ENCODE peak calls at places on chromosomes 16 and 17, in seven cellular contexts. One of them, this sample, is unnamed.

GRCh38 chr17:57565119-57565635 is 179.9 kb downstream of the CCDC182 start:
- DNase-seq in activated CD4-positive, alpha-beta T cell treated with anti-CD3 and anti-CD28 coated beads, Interleukin-2, amount 10 ng/mL, durations not matched to agents 7 days and 5 days: no peak
- DNase-seq in OCI-LY7: no peak
- DNase-seq in HS-5: no peak
- DNase-seq in NCI-H1105: peak; percentile 55
- DNase-seq in neural crest cell: no peak
- DNase-seq in A549: no peak
- DNase-seq in this sample: no peak

GRCh38 chr17:75758131-75758905 is 6.7 kb downstream of the GALK1 start:
- DNase-seq in HS-5: no peak
- DNase-seq in A549: no peak
- DNase-seq in activated CD4-positive, alpha-beta T cell treated with anti-CD3 and anti-CD28 coated beads, Interleukin-2, amount 10 ng/mL, durations not matched to agents 7 days and 5 days: no peak
- DNase-seq in OCI-LY7: no peak
- DNase-seq in neural crest cell: no peak
- DNase-seq in NCI-H1105: no peak
- DNase-seq in this sample: no peak

GRCh38 chr17:48181653-48182052 is 74.1 kb downstream of the SNX11 start:
- DNase-seq in HS-5: no peak
- DNase-seq in neural crest cell: no peak
- DNase-seq in A549: peak; percentile 69
- DNase-seq in NCI-H1105: no peak
- DNase-seq in activated CD4-positive, alpha-beta T cell treated with anti-CD3 and anti-CD28 coated beads, Interleukin-2, amount 10 ng/mL, durations not matched to agents 7 days and 5 days: no peak
- DNase-seq in OCI-LY7: no peak
- DNase-seq in this sample: no peak

GRCh38 chr17:49195746-49196145 is 14.6 kb downstream of the GNGT2 start:
- DNase-seq in HS-5: no peak
- DNase-seq in A549: no peak
- DNase-seq in neural crest cell: no peak
- DNase-seq in NCI-H1105: no peak
- DNase-seq in activated CD4-positive, alpha-beta T cell treated with anti-CD3 and anti-CD28 coated beads, Interleukin-2, amount 10 ng/mL, durations not matched to agents 7 days and 5 days: no peak
- DNase-seq in OCI-LY7: no peak
- DNase-seq in this sample: no peak

GRCh38 chr16:3781421-3781820 is 64.1 kb upstream of the TRAP1 start:
- DNase-seq in A549: no peak
- DNase-seq in neural crest cell: no peak
- DNase-seq in activated CD4-positive, alpha-beta T cell treated with anti-CD3 and anti-CD28 coated beads, Interleukin-2, amount 10 ng/mL, durations not matched to agents 7 days and 5 days: no peak
- DNase-seq in OCI-LY7: no peak
- DNase-seq in NCI-H1105: no peak
- DNase-seq in HS-5: no peak
- DNase-seq in this sample: no peak

GRCh38 chr16:85853641-85854545 is 45.1 kb upstream of the IRF8 start:
- DNase-seq in activated CD4-positive, alpha-beta T cell treated with anti-CD3 and anti-CD28 coated beads, Interleukin-2, amount 10 ng/mL, durations not matched to agents 7 days and 5 days: no peak
- DNase-seq in HS-5: no peak
- DNase-seq in NCI-H1105: no peak
- DNase-seq in OCI-LY7: no peak
- DNase-seq in A549: no peak
- DNase-seq in neural crest cell: no peak
- DNase-seq in this sample: no peak

GRCh38 chr16:31507617-31507928 is 618 bp downstream of the RUSF1 start:
- DNase-seq in A549: no peak
- DNase-seq in OCI-LY7: peak; percentile 23
- DNase-seq in neural crest cell: no peak
- DNase-seq in NCI-H1105: no peak
- DNase-seq in activated CD4-positive, alpha-beta T cell treated with anti-CD3 and anti-CD28 coated beads, Interleukin-2, amount 10 ng/mL, durations not matched to agents 7 days and 5 days: no peak
- DNase-seq in HS-5: no peak
- DNase-seq in this sample: no peak

GRCh38 chr17:19011581-19011980 is 7.0 kb upstream of the FAM83G start:
- DNase-seq in activated CD4-positive, alpha-beta T cell treated with anti-CD3 and anti-CD28 coated beads, Interleukin-2, amount 10 ng/mL, durations not matched to agents 7 days and 5 days: no peak
- DNase-seq in OCI-LY7: no peak
- DNase-seq in HS-5: no peak
- DNase-seq in A549: no peak
- DNase-seq in NCI-H1105: no peak
- DNase-seq in neural crest cell: no peak
- DNase-seq in this sample: no peak

GRCh38 chr16:49700222-49700927 is 155.5 kb downstream of the ZNF423 start:
- DNase-seq in NCI-H1105: no peak
- DNase-seq in HS-5: no peak
- DNase-seq in activated CD4-positive, alpha-beta T cell treated with anti-CD3 and anti-CD28 coated beads, Interleukin-2, amount 10 ng/mL, durations not matched to agents 7 days and 5 days: no peak
- DNase-seq in OCI-LY7: no peak
- DNase-seq in A549: no peak
- DNase-seq in neural crest cell: no peak
- DNase-seq in this sample: no peak

GRCh38 chr17:17613708-17614114 is 22.2 kb upstream of the PEMT start:
- DNase-seq in NCI-H1105: peak; percentile 71
- DNase-seq in HS-5: no peak
- DNase-seq in OCI-LY7: peak; percentile 67
- DNase-seq in neural crest cell: peak; percentile 58
- DNase-seq in A549: peak; percentile 85
- DNase-seq in activated CD4-positive, alpha-beta T cell treated with anti-CD3 and anti-CD28 coated beads, Interleukin-2, amount 10 ng/mL, durations not matched to agents 7 days and 5 days: peak; percentile 66
- DNase-seq in this sample: peak; percentile 41

GRCh38 chr17:57326348-57326747 is 70.0 kb downstream of the MSI2 start:
- DNase-seq in HS-5: no peak
- DNase-seq in NCI-H1105: no peak
- DNase-seq in neural crest cell: no peak
- DNase-seq in activated CD4-positive, alpha-beta T cell treated with anti-CD3 and anti-CD28 coated beads, Interleukin-2, amount 10 ng/mL, durations not matched to agents 7 days and 5 days: no peak
- DNase-seq in OCI-LY7: no peak
- DNase-seq in A549: no peak
- DNase-seq in this sample: no peak

GRCh38 chr16:6157806-6158205 is 1060.2 kb upstream of the EEF2KMT start:
- DNase-seq in A549: no peak
- DNase-seq in OCI-LY7: no peak
- DNase-seq in HS-5: no peak
- DNase-seq in activated CD4-positive, alpha-beta T cell treated with anti-CD3 and anti-CD28 coated beads, Interleukin-2, amount 10 ng/mL, durations not matched to agents 7 days and 5 days: no peak
- DNase-seq in neural crest cell: no peak
- DNase-seq in NCI-H1105: no peak
- DNase-seq in this sample: no peak

GRCh38 chr17:77516902-77517301 is 376.1 kb downstream of the SEC14L1 start:
- DNase-seq in neural crest cell: no peak
- DNase-seq in HS-5: peak; percentile 20
- DNase-seq in activated CD4-positive, alpha-beta T cell treated with anti-CD3 and anti-CD28 coated beads, Interleukin-2, amount 10 ng/mL, durations not matched to agents 7 days and 5 days: no peak
- DNase-seq in OCI-LY7: no peak
- DNase-seq in A549: peak; percentile 35
- DNase-seq in NCI-H1105: no peak
- DNase-seq in this sample: no peak

GRCh38 chr17:66795486-66795885 is 39.4 kb upstream of the CACNG5 start:
- DNase-seq in OCI-LY7: no peak
- DNase-seq in NCI-H1105: no peak
- DNase-seq in A549: no peak
- DNase-seq in HS-5: no peak
- DNase-seq in neural crest cell: no peak
- DNase-seq in activated CD4-positive, alpha-beta T cell treated with anti-CD3 and anti-CD28 coated beads, Interleukin-2, amount 10 ng/mL, durations not matched to agents 7 days and 5 days: no peak
- DNase-seq in this sample: no peak

GRCh38 chr17:499836-500543 is 147.4 kb upstream of the RPH3AL start:
- DNase-seq in NCI-H1105: no peak
- DNase-seq in HS-5: no peak
- DNase-seq in OCI-LY7: peak; percentile 78
- DNase-seq in activated CD4-positive, alpha-beta T cell treated with anti-CD3 and anti-CD28 coated beads, Interleukin-2, amount 10 ng/mL, durations not matched to agents 7 days and 5 days: peak; percentile 57
- DNase-seq in A549: no peak
- DNase-seq in neural crest cell: no peak
- DNase-seq in this sample: no peak

GRCh38 chr17:74745548-74746177 is 2.8 kb upstream of the NHERF1 start:
- DNase-seq in HS-5: no peak
- DNase-seq in activated CD4-positive, alpha-beta T cell treated with anti-CD3 and anti-CD28 coated beads, Interleukin-2, amount 10 ng/mL, durations not matched to agents 7 days and 5 days: no peak
- DNase-seq in OCI-LY7: no peak
- DNase-seq in NCI-H1105: no peak
- DNase-seq in neural crest cell: no peak
- DNase-seq in A549: no peak
- DNase-seq in this sample: no peak

GRCh38 chr17:32482568-32483320 is 4.0 kb upstream of the CDK5R1 start:
- DNase-seq in activated CD4-positive, alpha-beta T cell treated with anti-CD3 and anti-CD28 coated beads, Interleukin-2, amount 10 ng/mL, durations not matched to agents 7 days and 5 days: no peak
- DNase-seq in A549: no peak
- DNase-seq in NCI-H1105: no peak
- DNase-seq in neural crest cell: no peak
- DNase-seq in OCI-LY7: peak; percentile 63
- DNase-seq in HS-5: no peak
- DNase-seq in this sample: no peak

GRCh38 chr17:51000835-51001638 is 119.6 kb downstream of the SPAG9 start:
- DNase-seq in OCI-LY7: peak; percentile 80
- DNase-seq in A549: peak; percentile 78
- DNase-seq in neural crest cell: no peak
- DNase-seq in activated CD4-positive, alpha-beta T cell treated with anti-CD3 and anti-CD28 coated beads, Interleukin-2, amount 10 ng/mL, durations not matched to agents 7 days and 5 days: peak; percentile 64
- DNase-seq in HS-5: peak; percentile 44
- DNase-seq in NCI-H1105: peak; percentile 19
- DNase-seq in this sample: peak; percentile 60

GRCh38 chr16:50478021-50478772 is 70.0 kb upstream of the NKD1 start:
- DNase-seq in HS-5: no peak
- DNase-seq in activated CD4-positive, alpha-beta T cell treated with anti-CD3 and anti-CD28 coated beads, Interleukin-2, amount 10 ng/mL, durations not matched to agents 7 days and 5 days: no peak
- DNase-seq in NCI-H1105: peak; percentile 54
- DNase-seq in neural crest cell: no peak
- DNase-seq in OCI-LY7: no peak
- DNase-seq in A549: no peak
- DNase-seq in this sample: no peak

GRCh38 chr16:87681990-87682570 is 79.8 kb downstream of the JPH3 start:
- DNase-seq in HS-5: peak; percentile 25
- DNase-seq in OCI-LY7: peak; percentile 69
- DNase-seq in activated CD4-positive, alpha-beta T cell treated with anti-CD3 and anti-CD28 coated beads, Interleukin-2, amount 10 ng/mL, durations not matched to agents 7 days and 5 days: no peak
- DNase-seq in neural crest cell: no peak
- DNase-seq in NCI-H1105: no peak
- DNase-seq in A549: peak; percentile 48
- DNase-seq in this sample: peak; percentile 10

GRCh38 chr16:61471737-61472136 is 564.5 kb downstream of the CDH8 start:
- DNase-seq in HS-5: no peak
- DNase-seq in activated CD4-positive, alpha-beta T cell treated with anti-CD3 and anti-CD28 coated beads, Interleukin-2, amount 10 ng/mL, durations not matched to agents 7 days and 5 days: no peak
- DNase-seq in A549: no peak
- DNase-seq in neural crest cell: no peak
- DNase-seq in OCI-LY7: no peak
- DNase-seq in NCI-H1105: no peak
- DNase-seq in this sample: no peak

GRCh38 chr17:43758086-43758485 is 505 bp downstream of the SOST start:
- DNase-seq in OCI-LY7: no peak
- DNase-seq in NCI-H1105: no peak
- DNase-seq in A549: no peak
- DNase-seq in activated CD4-positive, alpha-beta T cell treated with anti-CD3 and anti-CD28 coated beads, Interleukin-2, amount 10 ng/mL, durations not matched to agents 7 days and 5 days: no peak
- DNase-seq in HS-5: no peak
- DNase-seq in neural crest cell: no peak
- DNase-seq in this sample: no peak